ENCODE peak calls at places on chromosomes 5 and 9, in four cellular contexts. I, Y, M and N are unnamed samples.

GRCh38 chr5:157528036-157528632 is 47.4 kb downstream of the ADAM19 start:
- DNase-seq in I (no peak), Y (no peak), M (peak), N (peak)

GRCh38 chr5:73447234-73448071 is 1.1 kb downstream of the FOXD1 start:
- DNase-seq in I (no peak), Y (peak), M (peak), N (peak)

GRCh38 chr9:84343111-84343521 is 2.6 kb upstream of the SLC28A3 start:
- DNase-seq in I (no peak), Y (no peak), M (no peak), N (no peak)

GRCh38 chr9:92517046-92517445 is 18.7 kb downstream of the ECM2 start:
- DNase-seq in I (no peak), Y (no peak), M (no peak), N (no peak)

GRCh38 chr9:91654527-91654926 is 230.9 kb upstream of the NFIL3 start:
- DNase-seq in I (no peak), Y (no peak), M (no peak), N (no peak)

GRCh38 chr9:6922680-6923079 is 164.9 kb downstream of the KDM4C start:
- DNase-seq in I (no peak), Y (no peak), M (no peak), N (no peak)

GRCh38 chr5:170338933-170339779 is 41.6 kb upstream of the LCP2 start:
- DNase-seq in I (no peak), Y (no peak), M (no peak), N (no peak)

GRCh38 chr5:97142521-97143254 is at the start of gene LIX1:
- DNase-seq in I (no peak), Y (no peak), M (peak), N (peak)

GRCh38 chr5:132272341-132273210 is 15.1 kb downstream of the PDLIM4 start:
- DNase-seq in I (no peak), Y (no peak), M (peak), N (peak)

GRCh38 chr5:73201547-73202513 is 28.8 kb downstream of the TMEM174 start:
- DNase-seq in I (peak), Y (no peak), M (peak), N (peak)

GRCh38 chr9:80204054-80204453 is 632.3 kb downstream of the TLE4 start:
- DNase-seq in I (no peak), Y (no peak), M (no peak), N (no peak)

GRCh38 chr5:107990881-107991810 is 320.4 kb upstream of the EFNA5 start:
- DNase-seq in I (no peak), Y (no peak), M (no peak), N (no peak)

GRCh38 chr5:146051678-146052077 is 53.7 kb downstream of the PLAC8L1 start:
- DNase-seq in I (peak), Y (no peak), M (no peak), N (no peak)

GRCh38 chr5:115530426-115530825 is 14.1 kb downstream of the FEM1C start:
- DNase-seq in I (no peak), Y (no peak), M (no peak), N (no peak)

GRCh38 chr5:17187401-17187800 is 30.0 kb upstream of the BASP1 start:
- DNase-seq in I (no peak), Y (no peak), M (no peak), N (peak)

GRCh38 chr5:53406630-53407316 is 73.7 kb upstream of the FST start:
- DNase-seq in I (peak), Y (no peak), M (no peak), N (no peak)

GRCh38 chr5:180323929-180324632 is 29.1 kb downstream of the GFPT2 start:
- DNase-seq in I (peak), Y (no peak), M (no peak), N (no peak)

GRCh38 chr9:118438805-118439204 is 734.6 kb downstream of the TLR4 start:
- DNase-seq in I (no peak), Y (no peak), M (no peak), N (no peak)

DNA sequence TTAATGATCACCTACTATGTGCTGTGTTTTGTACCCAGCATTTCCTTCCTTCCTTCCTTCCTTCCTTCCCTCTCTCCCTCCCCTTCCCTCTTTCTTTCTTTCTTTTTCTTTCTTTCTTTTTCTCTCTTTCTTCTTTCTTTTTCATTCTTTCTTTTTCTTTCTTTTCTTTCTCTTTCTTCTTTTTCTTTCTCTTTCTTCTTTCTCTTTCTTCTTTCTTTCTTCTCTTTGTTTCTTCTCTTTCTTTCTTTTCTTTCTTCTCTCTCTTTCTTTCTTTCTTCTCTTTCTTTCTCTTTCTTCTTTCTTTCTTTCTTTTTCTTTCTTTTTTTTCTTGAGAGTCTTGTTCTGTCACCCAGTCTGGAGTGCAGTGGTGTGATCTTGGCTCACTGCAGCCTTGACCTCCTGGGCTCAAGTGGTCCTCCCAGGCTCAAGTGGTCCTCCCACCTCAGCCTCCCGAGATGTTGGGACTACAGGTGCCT is 165.7 kb upstream of the MVB12B start:
- DNase-seq in I (no peak), Y (no peak), M (no peak), N (no peak)
- TF ChIP-seq CTCF in I (no peak), Y (no peak), M (no peak), N (no peak)

GRCh38 chr5:989961-990530 is 18.6 kb upstream of the NKD2 start:
- DNase-seq in I (no peak), Y (no peak), M (peak), N (no peak)
- TF ChIP-seq CTCF in I (no peak), Y (no peak), M (no peak), N (peak)

DNA sequence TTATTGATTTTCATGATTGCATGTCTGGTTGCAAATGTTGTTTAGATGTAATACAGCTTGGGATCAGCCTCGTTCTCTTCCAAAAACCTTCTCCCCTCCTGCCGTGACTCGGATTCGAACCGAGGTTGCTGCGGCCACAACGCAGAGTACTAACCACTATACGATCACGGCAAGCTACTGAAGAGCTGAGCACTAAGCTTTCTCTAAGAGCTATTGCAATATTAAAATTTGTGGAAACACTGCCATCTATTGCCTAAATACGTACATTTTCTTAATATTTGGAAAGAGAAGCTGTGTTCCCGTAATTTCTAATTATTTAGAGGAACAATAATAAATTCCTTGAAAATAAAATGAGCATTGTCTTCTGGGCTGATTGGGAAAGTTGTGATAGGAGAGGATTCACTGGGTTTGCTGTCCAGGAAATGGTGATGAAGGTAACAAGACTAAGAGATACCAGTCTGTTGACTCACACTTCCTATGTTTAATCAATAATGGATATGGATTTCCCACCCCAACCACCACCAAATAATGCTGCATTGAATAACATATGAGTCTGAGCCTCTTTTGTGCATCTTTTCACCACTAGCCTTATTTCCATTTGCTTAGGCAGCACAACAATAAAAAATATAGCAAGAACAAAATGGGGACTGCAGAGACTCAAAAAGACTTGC is 120.0 kb upstream of the NFIB start:
- DNase-seq in I (peak), Y (peak), M (no peak), N (no peak)
- TF ChIP-seq CTCF in I (peak), Y (peak), M (no peak), N (no peak)

GRCh38 chr9:128992995-128993394 is 35.1 kb downstream of the SH3GLB2 start:
- DNase-seq in I (no peak), Y (no peak), M (no peak), N (peak)
- TF ChIP-seq CTCF in I (peak), Y (peak), M (no peak), N (peak)

GRCh38 chr9:12719431-12719830 is 26.2 kb downstream of the TYRP1 start:
- DNase-seq in I (no peak), Y (no peak), M (no peak), N (no peak)

GRCh38 chr9:12717907-12718306 is 24.7 kb downstream of the TYRP1 start:
- DNase-seq in I (no peak), Y (no peak), M (no peak), N (no peak)

GRCh38 chr9:12718482-12719026 is 25.4 kb downstream of the TYRP1 start:
- DNase-seq in I (no peak), Y (no peak), M (peak), N (no peak)

GRCh38 chr9:12715268-12715667 is 22.1 kb downstream of the TYRP1 start:
- DNase-seq in I (no peak), Y (no peak), M (no peak), N (no peak)

DNA sequence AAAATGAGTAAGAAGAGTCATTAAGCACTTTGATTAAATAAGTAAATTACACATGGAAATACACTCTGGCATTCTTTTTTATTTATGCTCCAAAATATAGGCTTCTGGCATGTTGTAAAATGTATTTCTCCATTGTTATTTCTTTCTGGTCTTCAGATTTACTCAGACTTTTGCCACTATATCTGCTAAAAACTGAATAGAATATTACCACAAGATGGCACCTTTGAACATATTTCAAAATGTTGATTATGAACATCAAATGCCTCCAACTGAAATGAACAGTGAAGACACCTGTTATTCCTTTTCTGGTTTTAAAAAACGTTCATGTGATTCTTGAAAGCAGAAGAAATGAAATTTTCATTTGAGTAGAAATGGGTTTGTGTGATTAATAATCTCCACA is 23.6 kb downstream of the TYRP1 start:
- DNase-seq in I (no peak), Y (no peak), M (no peak), N (no peak)
- TF ChIP-seq CTCF in I (no peak), Y (no peak), M (no peak), N (no peak)

GRCh38 chr5:2575292-2575691 is 176.2 kb downstream of the IRX2 start:
- DNase-seq in I (no peak), Y (no peak), M (no peak), N (no peak)

GRCh38 chr5:2577637-2578036 is 173.8 kb downstream of the IRX2 start:
- DNase-seq in I (no peak), Y (no peak), M (no peak), N (no peak)

GRCh38 chr5:2569774-2570542 is 181.5 kb downstream of the IRX2 start:
- DNase-seq in I (no peak), Y (no peak), M (no peak), N (no peak)

GRCh38 chr5:2576823-2577222 is 174.7 kb downstream of the IRX2 start:
- DNase-seq in I (no peak), Y (no peak), M (no peak), N (no peak)

DNA sequence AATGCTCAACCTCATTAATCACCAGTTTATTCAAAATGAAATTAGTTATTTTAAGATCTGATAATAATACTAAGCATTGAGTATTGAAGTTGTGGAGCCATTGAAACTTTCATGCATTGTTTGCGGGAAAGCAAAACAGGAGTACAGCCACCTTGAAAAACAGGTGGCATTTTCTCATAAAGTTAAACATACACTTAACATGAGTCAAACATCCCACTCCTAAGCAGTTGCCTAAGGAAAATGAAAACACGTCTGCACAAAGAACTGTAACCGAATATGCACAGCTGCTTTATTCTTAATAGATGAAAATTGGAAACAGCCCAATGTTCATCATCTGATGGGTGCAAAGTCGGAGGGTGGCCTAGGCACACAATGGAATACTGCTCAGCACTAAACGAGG is 177.3 kb downstream of the IRX2 start:
- DNase-seq in I (no peak), Y (no peak), M (no peak), N (no peak)
- TF ChIP-seq CTCF in I (no peak), Y (no peak), M (no peak), N (no peak)